ENCODE peak calls at places on chromosome X, in eight cellular contexts. V is Calu3; D is COR-L47; T is HFF-Myc; Y is stimulated activated CD4-positive, alpha-beta T cell treated with anti-CD3 and anti-CD28 coated beads, Interleukin-15, amount 100 ng/mL, for 24 hours; K is activated T-cell treated with anti-CD3 and anti-CD28 coated beads, Interleukin-2, amount 50 U/mL, for 72 hours; N is effector CD4-positive, alpha-beta T cell; R is WTC11. Q is an unnamed sample.

GRCh38 chrX:133607419-133608348 is 192.4 kb upstream of the GPC4 start:
- DNase-seq in R (no peak), D (no peak), V (no peak), N (no peak), K (no peak), T (no peak), Y (no peak), Q (no peak)

GRCh38 chrX:153564047-153564606 is 34.8 kb downstream of the CCNQ start:
- DNase-seq in V (no peak), Y (no peak), T (no peak), K (no peak), D (peak), R (no peak), N (no peak), Q (no peak)

GRCh38 chrX:69116077-69116476 is 49.2 kb downstream of the PJA1 start:
- DNase-seq in T (no peak), N (no peak), V (no peak), Y (no peak), K (no peak), R (no peak), D (no peak), Q (no peak)

GRCh38 chrX:18899796-18900380 is 84.0 kb downstream of the PHKA2 start:
- DNase-seq in Y (no peak), D (no peak), T (no peak), R (peak), V (no peak), N (no peak), K (no peak), Q (no peak)

GRCh38 chrX:130253916-130254315 is 14.8 kb downstream of the ZNF280C start:
- DNase-seq in T (no peak), K (no peak), D (no peak), V (no peak), R (no peak), Y (no peak), N (no peak), Q (no peak)

GRCh38 chrX:6053126-6053625 is 175.5 kb downstream of the NLGN4X start:
- DNase-seq in T (no peak), K (no peak), N (no peak), R (no peak), D (no peak), V (no peak), Y (no peak), Q (no peak)

GRCh38 chrX:38426785-38427184 is 74.4 kb downstream of the OTC start:
- DNase-seq in R (no peak), K (no peak), N (no peak), Y (no peak), T (no peak), D (peak), V (peak), Q (peak)

GRCh38 chrX:69277961-69278795 is 112.9 kb upstream of the PJA1 start:
- DNase-seq in T (no peak), N (no peak), V (no peak), D (no peak), K (no peak), R (peak), Y (no peak), Q (no peak)

Q was measured in NCI-H2029.